ENCODE peak calls at places on chromosomes 5 and 9, in four cellular contexts. E is Caco-2, N is A549, P is lung. A is an unnamed sample.

GRCh38 chr5:168891175-168891812 is 312.1 kb upstream of the PANK3 start:
- DNase-seq in E (no peak), N (no peak), P (no peak), A (no peak)

GRCh38 chr9:133589454-133590227 is 19.5 kb downstream of the FAM163B start:
- DNase-seq in E (no peak), N (no peak), P (no peak), A (peak; percentile 21)

GRCh38 chr9:95724253-95724991 is 151.1 kb upstream of the ERCC6L2 start:
- DNase-seq in E (no peak), N (no peak), P (no peak), A (peak; percentile 90)

GRCh38 chr5:172778223-172778814 is 7.3 kb upstream of the DUSP1 start:
- DNase-seq in E (no peak), N (no peak), P (no peak), A (no peak)

GRCh38 chr5:158691576-158691975 is 408.1 kb downstream of the EBF1 start:
- DNase-seq in E (no peak), N (no peak), P (no peak), A (no peak)

GRCh38 chr5:93193756-93194155 is 387.3 kb downstream of the NR2F1-AS1 start:
- DNase-seq in E (no peak), N (no peak), P (no peak), A (no peak)

GRCh38 chr9:79054500-79054899 is 517.3 kb upstream of the TLE4 start:
- DNase-seq in E (no peak), N (no peak), P (no peak), A (no peak)

GRCh38 chr9:107222020-107222522 is 61.0 kb upstream of the RAD23B start:
- DNase-seq in E (peak; percentile 45), N (no peak), P (no peak), A (no peak)

GRCh38 chr9:98010450-98010849 is 27.3 kb downstream of the ANP32B start:
- DNase-seq in E (no peak), N (no peak), P (no peak), A (peak; percentile 24)

GRCh38 chr9:136255896-136256890 is 10.6 kb upstream of the QSOX2 start:
- DNase-seq in E (no peak), N (peak; percentile 80), P (no peak), A (no peak)
- H3K4me1 ChIP-seq in E (no peaks in the 10 kb centered on the region), N (peaks cover 4% of the 10 kb centered on the region), P (no peaks in the 10 kb centered on the region), A (no peaks in the 10 kb centered on the region)

GRCh38 chr5:163509288-163510040 is 4.0 kb downstream of the MAT2B start:
- DNase-seq in E (peak; percentile 68), N (no peak), P (peak; percentile 39), A (peak; percentile 21)
- H3K4me3 ChIP-seq in E (no peak overlapping the region), N (peak overlapping the region; percentile 21), P (no peak overlapping the region), A (peak overlapping the region; percentile 96)

GRCh38 chr9:38442473-38443096 is 18.3 kb upstream of the IGFBPL1 start:
- DNase-seq in E (no peak), N (no peak), P (no peak), A (no peak)

GRCh38 chr9:38439916-38440301 is 15.7 kb upstream of the IGFBPL1 start:
- DNase-seq in E (no peak), N (no peak), P (no peak), A (no peak)

GRCh38 chr9:38443181-38443580 is 18.9 kb upstream of the IGFBPL1 start:
- DNase-seq in E (peak; percentile 62), N (peak; percentile 48), P (no peak), A (no peak)

GRCh38 chr9:38440511-38440910 is 16.3 kb upstream of the IGFBPL1 start:
- DNase-seq in E (no peak), N (no peak), P (no peak), A (no peak)

DNA sequence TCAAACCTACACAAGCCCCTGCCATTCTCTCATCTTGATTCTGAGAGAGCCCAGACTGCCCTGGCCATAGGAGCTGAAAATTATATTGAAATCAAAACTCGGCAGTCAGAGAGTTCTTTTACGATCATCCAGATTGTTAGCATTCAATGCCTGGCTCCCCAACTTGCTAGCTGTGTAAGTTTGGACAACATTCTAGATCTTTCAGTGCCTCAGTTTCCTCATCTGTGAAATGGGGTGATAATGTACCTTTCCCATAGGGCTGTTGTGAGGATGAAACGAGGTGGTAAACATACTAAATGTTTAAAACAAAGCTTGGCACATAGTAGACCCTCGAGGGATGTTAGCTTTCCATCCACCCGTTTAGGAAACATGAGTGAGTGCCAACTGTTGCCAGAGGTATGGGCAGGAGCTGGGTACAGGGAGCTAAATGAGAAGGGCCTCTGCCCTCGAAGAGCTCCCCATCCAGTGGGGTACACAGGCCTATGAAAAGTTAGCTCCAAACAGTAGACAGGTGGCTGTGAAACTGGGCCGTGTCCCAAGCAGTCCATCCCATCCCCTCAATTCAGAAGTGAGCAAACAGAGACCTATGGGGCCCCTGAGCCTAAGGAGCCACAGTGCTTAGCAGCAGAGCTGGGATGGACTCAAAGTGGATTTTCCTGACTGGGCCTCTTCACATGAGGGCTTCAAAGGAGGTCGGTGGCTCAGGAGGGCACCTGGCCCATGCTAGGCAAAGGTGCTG is 17.3 kb upstream of the IGFBPL1 start:
- DNase-seq in E (no peak), N (no peak), P (no peak), A (no peak)
- H3K4me1 ChIP-seq in E (peaks cover 35% of the 10 kb centered on the region), N (peaks cover 36% of the 10 kb centered on the region), P (no peaks in the 10 kb centered on the region), A (no peaks in the 10 kb centered on the region)

DNA sequence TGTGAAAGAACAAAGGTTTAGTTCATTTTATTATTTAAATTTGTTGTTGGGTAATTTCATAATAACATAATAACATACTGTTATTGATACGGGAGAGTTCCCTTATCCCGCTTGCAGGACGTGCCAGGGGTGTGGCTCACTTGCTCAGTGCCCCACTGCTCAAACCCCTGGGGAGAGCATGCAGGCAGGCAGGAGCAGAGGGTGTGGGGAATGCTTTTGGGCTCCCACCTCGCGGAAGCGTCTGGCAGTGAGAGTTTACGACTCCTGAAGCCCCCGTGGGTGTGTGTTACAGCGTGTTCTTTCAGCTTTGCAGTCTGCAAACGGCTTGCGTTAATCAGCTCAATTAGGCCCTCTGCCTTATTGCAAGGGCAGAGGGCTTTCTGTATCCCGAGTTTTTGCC is 675.9 kb downstream of the SEMA5A start:
- DNase-seq in E (no peak), N (no peak), P (no peak), A (no peak)
- H3K4me3 ChIP-seq in E (no peak overlapping the region), N (no peak overlapping the region), P (no peak overlapping the region), A (no peak overlapping the region)

GRCh38 chr9:130027533-130028370 is 15.2 kb downstream of the FNBP1 start:
- DNase-seq in E (no peak), N (no peak), P (no peak), A (no peak)
- H3K4me1 ChIP-seq in E (peaks cover 17% of the 10 kb centered on the region), N (peaks cover 34% of the 10 kb centered on the region), P (peaks cover 13% of the 10 kb centered on the region), A (peaks cover 99% of the 10 kb centered on the region)

A was measured in CD4-positive, CD25-positive, alpha-beta regulatory T cell.